ENCODE peak calls at places on chromosome 13, in seven cellular contexts. V is fibroblast of lung, R is left lung, A is HepG2, F is endodermal cell, Z is transverse colon, X is Peyer's patch. M is an unnamed sample.

GRCh38 chr13:36344886-36345437 is 1.2 kb downstream of the SPART start:
- DNase-seq in V (peak; percentile 17), R (no peak), A (no peak), F (peak; percentile 57), Z (no peak), X (no peak), M (peak; percentile 3)

GRCh38 chr13:99495478-99496321 is 5.6 kb upstream of the TM9SF2 start:
- DNase-seq in V (no peak), R (no peak), A (peak; percentile 6), F (no peak), Z (no peak), X (no peak), M (no peak)

GRCh38 chr13:66888698-66889097 is 341.4 kb downstream of the PCDH9 start:
- DNase-seq in V (peak; percentile 6), R (no peak), A (no peak), F (no peak), Z (no peak), X (no peak), M (no peak)

GRCh38 chr13:73939071-73939380 is 195.2 kb downstream of the KLF12 start:
- DNase-seq in V (peak; percentile 36), R (no peak), A (no peak), F (no peak), Z (no peak), X (no peak), M (no peak)

GRCh38 chr13:77310161-77310560 is 16.7 kb downstream of the MYCBP2 start:
- DNase-seq in V (no peak), R (no peak), A (no peak), F (no peak), Z (no peak), X (no peak), M (no peak)

GRCh38 chr13:43407023-43407581 is 379.7 kb downstream of the ENOX1 start:
- DNase-seq in V (no peak), R (no peak), A (no peak), F (no peak), Z (no peak), X (no peak), M (no peak)

GRCh38 chr13:93769126-93769525 is 542.5 kb downstream of the GPC6 start:
- DNase-seq in V (no peak), R (no peak), A (no peak), F (no peak), Z (no peak), X (no peak), M (no peak)

GRCh38 chr13:113527272-113527958 is 36.9 kb upstream of the DCUN1D2 start:
- DNase-seq in V (no peak), R (no peak), A (no peak), F (no peak), Z (no peak), X (no peak), M (no peak)

GRCh38 chr13:80362488-80362887 is 21.6 kb upstream of the SPRY2 start:
- DNase-seq in V (no peak), R (no peak), A (peak; percentile 50), F (no peak), Z (no peak), X (no peak), M (no peak)

GRCh38 chr13:112733661-112734379 is 44.0 kb downstream of the ATP11A start:
- DNase-seq in V (peak; percentile 27), R (no peak), A (no peak), F (peak; percentile 91), Z (no peak), X (no peak), M (peak; percentile 45)

GRCh38 chr13:40974460-40975407 is 44.4 kb downstream of the ELF1 start:
- DNase-seq in V (peak; percentile 51), R (no peak), A (peak; percentile 65), F (peak; percentile 64), Z (peak; percentile 20), X (peak; percentile 35), M (peak; percentile 89)

GRCh38 chr13:39253774-39254173 is 215.5 kb downstream of the NHLRC3 start:
- DNase-seq in V (peak; percentile 16), R (no peak), A (no peak), F (no peak), Z (no peak), X (no peak), M (peak; percentile 46)

GRCh38 chr13:28822161-28822560 is 2.0 kb downstream of the MTUS2 start:
- DNase-seq in V (no peak), R (no peak), A (no peak), F (no peak), Z (no peak), X (no peak), M (no peak)

GRCh38 chr13:109043561-109044075 is 414.2 kb downstream of the MYO16 start:
- DNase-seq in V (no peak), R (no peak), A (no peak), F (no peak), Z (no peak), X (no peak), M (no peak)

GRCh38 chr13:38564751-38565150 is 122.1 kb upstream of the FREM2 start:
- DNase-seq in V (peak; percentile 1), R (no peak), A (no peak), F (no peak), Z (no peak), X (no peak), M (no peak)

GRCh38 chr13:28922341-28922740 is 102.2 kb downstream of the MTUS2 start:
- DNase-seq in V (no peak), R (no peak), A (no peak), F (no peak), Z (no peak), X (no peak), M (no peak)

GRCh38 chr13:23855360-23855759 is 33.8 kb downstream of the MIPEP start:
- DNase-seq in V (no peak), R (no peak), A (no peak), F (no peak), Z (no peak), X (no peak), M (no peak)

GRCh38 chr13:79658333-79658975 is 177.5 kb downstream of the NDFIP2 start:
- DNase-seq in V (no peak), R (no peak), A (no peak), F (no peak), Z (no peak), X (no peak), M (no peak)

GRCh38 chr13:65677906-65678305 is 1552.2 kb downstream of the PCDH9 start:
- DNase-seq in V (peak; percentile 37), R (no peak), A (no peak), F (no peak), Z (no peak), X (no peak), M (peak; percentile 51)

GRCh38 chr13:79874396-79875360 is 393.7 kb downstream of the NDFIP2 start:
- DNase-seq in V (peak; percentile 29), R (no peak), A (no peak), F (no peak), Z (no peak), X (no peak), M (no peak)

GRCh38 chr13:38898481-38898880 is 92.2 kb downstream of the STOML3 start:
- DNase-seq in V (no peak), R (no peak), A (no peak), F (no peak), Z (no peak), X (no peak), M (no peak)

GRCh38 chr13:50243926-50244325 is 228.7 kb downstream of the KCNRG start:
- DNase-seq in V (no peak), R (no peak), A (no peak), F (no peak), Z (no peak), X (no peak), M (no peak)

GRCh38 chr13:50250403-50250802 is 235.2 kb downstream of the KCNRG start:
- DNase-seq in V (no peak), R (no peak), A (no peak), F (no peak), Z (no peak), X (no peak), M (no peak)

GRCh38 chr13:50244355-50244912 is 229.2 kb downstream of the KCNRG start:
- DNase-seq in V (peak; percentile 19), R (no peak), A (peak; percentile 59), F (no peak), Z (no peak), X (no peak), M (no peak)

GRCh38 chr13:50244913-50245574 is 229.8 kb downstream of the KCNRG start:
- DNase-seq in V (peak; percentile 92), R (peak; percentile 43), A (peak; percentile 99), F (no peak), Z (no peak), X (no peak), M (no peak)

GRCh38 chr13:50248537-50249521 is 233.6 kb downstream of the KCNRG start:
- DNase-seq in V (no peak), R (no peak), A (no peak), F (no peak), Z (no peak), X (no peak), M (no peak)
- TF ChIP-seq CTCF in V (no peak), R (no peak), A (no peak), F (peak; percentile 13), Z (no peak), X (no peak), M (no peak)

DNA sequence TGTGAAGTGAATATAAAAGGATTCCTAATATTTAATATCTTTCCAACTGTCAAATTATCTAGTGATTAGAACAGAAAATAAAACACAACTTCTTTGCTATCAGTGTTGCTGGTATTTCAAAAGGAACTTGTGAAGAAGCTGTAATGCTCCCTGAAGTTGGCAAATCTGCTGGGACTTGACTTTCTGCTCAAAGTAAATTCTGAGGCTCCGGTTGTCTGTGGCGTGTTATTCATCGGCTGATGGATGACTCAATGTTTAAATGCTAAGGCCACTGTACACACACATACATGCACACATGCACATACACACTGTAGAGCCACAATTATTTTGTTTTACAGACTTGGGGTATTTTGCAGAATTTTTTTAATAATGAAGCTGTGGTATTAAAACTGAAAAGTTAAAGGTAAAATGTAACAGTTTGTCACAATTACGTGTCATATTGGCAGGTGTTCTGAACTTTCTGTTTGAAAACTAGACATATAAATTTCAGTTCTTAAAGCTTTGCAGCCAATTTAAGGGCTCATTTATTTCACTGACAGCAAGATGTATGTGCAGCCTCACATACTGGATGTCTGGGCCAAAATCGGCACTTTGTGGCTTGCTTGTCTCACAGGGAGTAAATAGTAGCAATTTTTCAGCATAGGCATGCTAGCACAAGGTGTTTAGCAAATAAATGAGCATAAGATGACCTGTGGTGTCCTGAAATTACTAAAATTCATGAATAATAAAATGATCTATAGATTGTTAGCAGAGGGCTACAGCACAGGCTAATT is 1691.7 kb upstream of the PCDH20 start:
- DNase-seq in V (peak; percentile 56), R (no peak), A (no peak), F (no peak), Z (no peak), X (no peak), M (peak; percentile 1)
- H3K27me3 ChIP-seq in V (no peaks in the 10 kb centered on the region), R (no peaks in the 10 kb centered on the region), A (no peaks in the 10 kb centered on the region), F (no peaks in the 10 kb centered on the region), Z (no peaks in the 10 kb centered on the region), X (no peaks in the 10 kb centered on the region), M (no peaks in the 10 kb centered on the region)

DNA sequence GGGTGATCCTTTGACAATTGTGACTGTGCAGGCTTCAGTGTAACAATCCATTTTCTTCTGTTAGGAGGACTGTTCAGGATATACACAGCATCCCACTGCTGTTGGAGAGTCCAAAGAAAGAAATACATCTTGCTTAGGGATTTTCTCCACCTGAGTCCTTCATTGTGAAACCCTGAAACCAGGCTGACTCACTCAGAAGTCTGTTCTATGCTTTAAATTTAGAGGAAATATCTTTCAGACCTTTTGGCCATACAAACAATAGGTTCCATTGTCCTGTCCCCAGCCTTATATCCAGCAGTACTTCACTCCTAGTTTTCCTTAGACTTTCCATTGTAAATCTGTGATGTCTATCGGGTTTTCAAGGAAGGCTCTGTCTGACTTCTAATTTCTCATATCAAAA is 379.1 kb downstream of the SUCLA2 start:
- DNase-seq in V (peak; percentile 36), R (no peak), A (no peak), F (no peak), Z (no peak), X (no peak), M (peak; percentile 73)
- H3K4me1 ChIP-seq in V (no peaks in the 10 kb centered on the region), R (no peaks in the 10 kb centered on the region), A (no peaks in the 10 kb centered on the region), F (peaks cover 19% of the 10 kb centered on the region), Z (no peaks in the 10 kb centered on the region), X (no peaks in the 10 kb centered on the region), M (no peaks in the 10 kb centered on the region)

GRCh38 chr13:97749174-97749573 is 204.3 kb upstream of the IPO5 start:
- DNase-seq in V (peak; percentile 12), R (no peak), A (peak; percentile 9), F (no peak), Z (no peak), X (no peak), M (peak; percentile 47)
- TF ChIP-seq CTCF in V (no peak), R (no peak), A (peak; percentile 39), F (no peak), Z (no peak), X (no peak), M (peak; percentile 25)

M was measured in cardiac muscle cell.